ENCODE peak calls at places on chromosome 12, in ten cellular contexts. One of them, this sample, is unnamed.

GRCh38 chr12:48123169-48123568 is 4.0 kb downstream of the PFKM start:
- DNase-seq in lower leg skin: no peak
- DNase-seq in NB4: no peak
- DNase-seq in IMR-90: no peak
- DNase-seq in hepatocyte: no peak
- DNase-seq in psoas muscle: no peak
- DNase-seq in lung: no peak
- DNase-seq in neural crest cell: no peak
- DNase-seq in GM20000: no peak
- DNase-seq in CD4-positive, alpha-beta T cell: no peak
- DNase-seq in this sample: no peak

GRCh38 chr12:131525795-131526508 is 184.9 kb upstream of the SFSWAP start:
- DNase-seq in lower leg skin: no peak
- DNase-seq in NB4: no peak
- DNase-seq in IMR-90: no peak
- DNase-seq in hepatocyte: no peak
- DNase-seq in psoas muscle: no peak
- DNase-seq in lung: no peak
- DNase-seq in neural crest cell: no peak
- DNase-seq in GM20000: no peak
- DNase-seq in CD4-positive, alpha-beta T cell: no peak
- DNase-seq in this sample: no peak

GRCh38 chr12:1126089-1126488 is 135.1 kb downstream of the ERC1 start:
- DNase-seq in lower leg skin: no peak
- DNase-seq in NB4: no peak
- DNase-seq in IMR-90: no peak
- DNase-seq in hepatocyte: no peak
- DNase-seq in psoas muscle: no peak
- DNase-seq in lung: no peak
- DNase-seq in neural crest cell: no peak
- DNase-seq in GM20000: no peak
- DNase-seq in CD4-positive, alpha-beta T cell: no peak
- DNase-seq in this sample: no peak

GRCh38 chr12:12839886-12840285 is 26.7 kb downstream of the DDX47 start:
- DNase-seq in lower leg skin: no peak
- DNase-seq in NB4: no peak
- DNase-seq in IMR-90: peak; percentile 87
- DNase-seq in hepatocyte: peak; percentile 65
- DNase-seq in psoas muscle: peak; percentile 42
- DNase-seq in lung: peak; percentile 48
- DNase-seq in neural crest cell: no peak
- DNase-seq in GM20000: no peak
- DNase-seq in CD4-positive, alpha-beta T cell: no peak
- DNase-seq in this sample: peak; percentile 51

GRCh38 chr12:121239335-121239678 is 29.4 kb downstream of the P2RX4 start:
- DNase-seq in lower leg skin: no peak
- DNase-seq in NB4: peak; percentile 94
- DNase-seq in IMR-90: no peak
- DNase-seq in hepatocyte: no peak
- DNase-seq in psoas muscle: no peak
- DNase-seq in lung: no peak
- DNase-seq in neural crest cell: no peak
- DNase-seq in GM20000: no peak
- DNase-seq in CD4-positive, alpha-beta T cell: no peak
- DNase-seq in this sample: no peak

GRCh38 chr12:62434504-62435336 is 31.9 kb upstream of the MON2 start:
- DNase-seq in lower leg skin: no peak
- DNase-seq in NB4: peak; percentile 31
- DNase-seq in IMR-90: no peak
- DNase-seq in hepatocyte: no peak
- DNase-seq in psoas muscle: no peak
- DNase-seq in lung: no peak
- DNase-seq in neural crest cell: no peak
- DNase-seq in GM20000: no peak
- DNase-seq in CD4-positive, alpha-beta T cell: no peak
- DNase-seq in this sample: no peak

GRCh38 chr12:76020281-76020680 is 11.3 kb downstream of the PHLDA1 start:
- DNase-seq in lower leg skin: no peak
- DNase-seq in NB4: peak; percentile 97
- DNase-seq in IMR-90: peak; percentile 80
- DNase-seq in hepatocyte: no peak
- DNase-seq in psoas muscle: peak; percentile 16
- DNase-seq in lung: no peak
- DNase-seq in neural crest cell: no peak
- DNase-seq in GM20000: no peak
- DNase-seq in CD4-positive, alpha-beta T cell: peak; percentile 56
- DNase-seq in this sample: no peak

GRCh38 chr12:118336123-118336522 is 36.6 kb downstream of the TAOK3 start:
- DNase-seq in lower leg skin: no peak
- DNase-seq in NB4: no peak
- DNase-seq in IMR-90: peak; percentile 55
- DNase-seq in hepatocyte: no peak
- DNase-seq in psoas muscle: no peak
- DNase-seq in lung: no peak
- DNase-seq in neural crest cell: no peak
- DNase-seq in GM20000: no peak
- DNase-seq in CD4-positive, alpha-beta T cell: no peak
- DNase-seq in this sample: no peak

GRCh38 chr12:116558280-116559079 is 701 bp upstream of the MAP1LC3B2 start:
- DNase-seq in lower leg skin: no peak
- DNase-seq in NB4: peak; percentile 56
- DNase-seq in IMR-90: no peak
- DNase-seq in hepatocyte: no peak
- DNase-seq in psoas muscle: no peak
- DNase-seq in lung: no peak
- DNase-seq in neural crest cell: no peak
- DNase-seq in GM20000: no peak
- DNase-seq in CD4-positive, alpha-beta T cell: no peak
- DNase-seq in this sample: no peak

GRCh38 chr12:116556964-116557706 is 2.0 kb upstream of the MAP1LC3B2 start:
- DNase-seq in lower leg skin: no peak
- DNase-seq in NB4: peak; percentile 75
- DNase-seq in IMR-90: peak; percentile 26
- DNase-seq in hepatocyte: no peak
- DNase-seq in psoas muscle: no peak
- DNase-seq in lung: no peak
- DNase-seq in neural crest cell: no peak
- DNase-seq in GM20000: no peak
- DNase-seq in CD4-positive, alpha-beta T cell: no peak
- DNase-seq in this sample: no peak

GRCh38 chr12:116559080-116559329 is 176 bp upstream of the MAP1LC3B2 start:
- DNase-seq in lower leg skin: no peak
- DNase-seq in NB4: peak; percentile 94
- DNase-seq in IMR-90: no peak
- DNase-seq in hepatocyte: no peak
- DNase-seq in psoas muscle: no peak
- DNase-seq in lung: no peak
- DNase-seq in neural crest cell: no peak
- DNase-seq in GM20000: peak; percentile 74
- DNase-seq in CD4-positive, alpha-beta T cell: no peak
- DNase-seq in this sample: no peak

GRCh38 chr12:116559330-116560080 is at the start of gene MAP1LC3B2:
- DNase-seq in lower leg skin: peak; percentile 81
- DNase-seq in NB4: peak; percentile 100
- DNase-seq in IMR-90: peak; percentile 39
- DNase-seq in hepatocyte: peak; percentile 86
- DNase-seq in psoas muscle: peak; percentile 43
- DNase-seq in lung: peak; percentile 65
- DNase-seq in neural crest cell: peak; percentile 12
- DNase-seq in GM20000: peak; percentile 85
- DNase-seq in CD4-positive, alpha-beta T cell: peak; percentile 64
- DNase-seq in this sample: no peak

GRCh38 chr12:116556356-116556952 is 2.7 kb upstream of the MAP1LC3B2 start:
- DNase-seq in lower leg skin: no peak
- DNase-seq in NB4: no peak
- DNase-seq in IMR-90: no peak
- DNase-seq in hepatocyte: no peak
- DNase-seq in psoas muscle: no peak
- DNase-seq in lung: no peak
- DNase-seq in neural crest cell: no peak
- DNase-seq in GM20000: no peak
- DNase-seq in CD4-positive, alpha-beta T cell: no peak
- DNase-seq in this sample: no peak
- TF ChIP-seq CTCF in lower leg skin: no peak
- TF ChIP-seq CTCF in NB4: no peak
- TF ChIP-seq CTCF in IMR-90: no peak
- TF ChIP-seq CTCF in hepatocyte: no peak
- TF ChIP-seq CTCF in psoas muscle: no peak
- TF ChIP-seq CTCF in lung: no peak
- TF ChIP-seq CTCF in neural crest cell: no peak
- TF ChIP-seq CTCF in GM20000: no peak
- TF ChIP-seq CTCF in CD4-positive, alpha-beta T cell: no peak
- TF ChIP-seq CTCF in this sample: no peak

GRCh38 chr12:8605057-8605456 is 7.6 kb downstream of the AICDA start:
- DNase-seq in lower leg skin: no peak
- DNase-seq in NB4: no peak
- DNase-seq in IMR-90: no peak
- DNase-seq in hepatocyte: no peak
- DNase-seq in psoas muscle: no peak
- DNase-seq in lung: no peak
- DNase-seq in neural crest cell: no peak
- DNase-seq in GM20000: no peak
- DNase-seq in CD4-positive, alpha-beta T cell: no peak
- DNase-seq in this sample: no peak

GRCh38 chr12:8609061-8609570 is 3.5 kb downstream of the AICDA start:
- DNase-seq in lower leg skin: no peak
- DNase-seq in NB4: peak; percentile 62
- DNase-seq in IMR-90: peak; percentile 47
- DNase-seq in hepatocyte: peak; percentile 60
- DNase-seq in psoas muscle: no peak
- DNase-seq in lung: no peak
- DNase-seq in neural crest cell: peak; percentile 14
- DNase-seq in GM20000: peak; percentile 63
- DNase-seq in CD4-positive, alpha-beta T cell: no peak
- DNase-seq in this sample: no peak

DNA sequence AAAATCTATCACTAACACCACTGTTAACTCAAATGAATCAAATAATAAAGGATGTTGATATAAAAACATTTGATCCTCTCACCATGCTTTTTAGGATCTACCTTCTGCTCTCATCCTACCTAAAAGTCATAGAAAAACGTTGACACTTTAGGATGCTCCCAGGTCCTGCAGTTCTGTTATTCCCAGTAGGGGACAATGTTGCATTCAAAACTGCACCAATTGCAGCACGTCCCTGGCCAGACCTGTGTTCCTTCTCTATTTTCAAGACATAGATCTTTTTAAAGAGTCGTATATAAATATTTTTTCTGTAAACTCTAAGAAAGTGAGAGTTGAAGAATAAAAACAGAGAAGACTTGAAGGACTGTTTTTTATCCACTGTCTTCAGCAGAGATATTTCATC is 8.8 kb downstream of the AICDA start:
- DNase-seq in lower leg skin: no peak
- DNase-seq in NB4: peak; percentile 30
- DNase-seq in IMR-90: no peak
- DNase-seq in hepatocyte: no peak
- DNase-seq in psoas muscle: no peak
- DNase-seq in lung: no peak
- DNase-seq in neural crest cell: no peak
- DNase-seq in GM20000: no peak
- DNase-seq in CD4-positive, alpha-beta T cell: no peak
- DNase-seq in this sample: no peak
- TF ChIP-seq CTCF in lower leg skin: no peak
- TF ChIP-seq CTCF in NB4: peak; percentile 8
- TF ChIP-seq CTCF in IMR-90: no peak
- TF ChIP-seq CTCF in hepatocyte: no peak
- TF ChIP-seq CTCF in psoas muscle: no peak
- TF ChIP-seq CTCF in lung: no peak
- TF ChIP-seq CTCF in neural crest cell: peak; percentile 37
- TF ChIP-seq CTCF in GM20000: no peak
- TF ChIP-seq CTCF in CD4-positive, alpha-beta T cell: no peak
- TF ChIP-seq CTCF in this sample: peak; percentile 12

GRCh38 chr12:6672143-6672542 is 9.2 kb upstream of the ING4 start:
- DNase-seq in lower leg skin: no peak
- DNase-seq in NB4: no peak
- DNase-seq in IMR-90: no peak
- DNase-seq in hepatocyte: no peak
- DNase-seq in psoas muscle: no peak
- DNase-seq in lung: no peak
- DNase-seq in neural crest cell: no peak
- DNase-seq in GM20000: no peak
- DNase-seq in CD4-positive, alpha-beta T cell: no peak
- DNase-seq in this sample: no peak

GRCh38 chr12:6662906-6663742 is at the start of gene ING4:
- DNase-seq in lower leg skin: peak; percentile 99
- DNase-seq in NB4: peak; percentile 99
- DNase-seq in IMR-90: peak; percentile 99
- DNase-seq in hepatocyte: peak; percentile 99
- DNase-seq in psoas muscle: peak; percentile 97
- DNase-seq in lung: peak; percentile 98
- DNase-seq in neural crest cell: peak; percentile 83
- DNase-seq in GM20000: peak; percentile 97
- DNase-seq in CD4-positive, alpha-beta T cell: peak; percentile 93
- DNase-seq in this sample: peak; percentile 97

GRCh38 chr12:6664902-6665301 is 2.0 kb upstream of the ING4 start:
- DNase-seq in lower leg skin: no peak
- DNase-seq in NB4: peak; percentile 83
- DNase-seq in IMR-90: no peak
- DNase-seq in hepatocyte: no peak
- DNase-seq in psoas muscle: no peak
- DNase-seq in lung: no peak
- DNase-seq in neural crest cell: no peak
- DNase-seq in GM20000: no peak
- DNase-seq in CD4-positive, alpha-beta T cell: no peak
- DNase-seq in this sample: no peak

GRCh38 chr12:6666211-6666610 is 3.3 kb upstream of the ING4 start:
- DNase-seq in lower leg skin: no peak
- DNase-seq in NB4: no peak
- DNase-seq in IMR-90: no peak
- DNase-seq in hepatocyte: no peak
- DNase-seq in psoas muscle: no peak
- DNase-seq in lung: no peak
- DNase-seq in neural crest cell: no peak
- DNase-seq in GM20000: no peak
- DNase-seq in CD4-positive, alpha-beta T cell: no peak
- DNase-seq in this sample: no peak

GRCh38 chr12:6667559-6668210 is 4.8 kb upstream of the ING4 start:
- DNase-seq in lower leg skin: no peak
- DNase-seq in NB4: no peak
- DNase-seq in IMR-90: no peak
- DNase-seq in hepatocyte: peak; percentile 54
- DNase-seq in psoas muscle: no peak
- DNase-seq in lung: no peak
- DNase-seq in neural crest cell: no peak
- DNase-seq in GM20000: no peak
- DNase-seq in CD4-positive, alpha-beta T cell: no peak
- DNase-seq in this sample: no peak
- TF ChIP-seq CTCF in lower leg skin: no peak
- TF ChIP-seq CTCF in NB4: no peak
- TF ChIP-seq CTCF in IMR-90: no peak
- TF ChIP-seq CTCF in hepatocyte: peak; percentile 22
- TF ChIP-seq CTCF in psoas muscle: no peak
- TF ChIP-seq CTCF in lung: no peak
- TF ChIP-seq CTCF in neural crest cell: no peak
- TF ChIP-seq CTCF in GM20000: peak; percentile 12
- TF ChIP-seq CTCF in CD4-positive, alpha-beta T cell: no peak
- TF ChIP-seq CTCF in this sample: no peak

DNA sequence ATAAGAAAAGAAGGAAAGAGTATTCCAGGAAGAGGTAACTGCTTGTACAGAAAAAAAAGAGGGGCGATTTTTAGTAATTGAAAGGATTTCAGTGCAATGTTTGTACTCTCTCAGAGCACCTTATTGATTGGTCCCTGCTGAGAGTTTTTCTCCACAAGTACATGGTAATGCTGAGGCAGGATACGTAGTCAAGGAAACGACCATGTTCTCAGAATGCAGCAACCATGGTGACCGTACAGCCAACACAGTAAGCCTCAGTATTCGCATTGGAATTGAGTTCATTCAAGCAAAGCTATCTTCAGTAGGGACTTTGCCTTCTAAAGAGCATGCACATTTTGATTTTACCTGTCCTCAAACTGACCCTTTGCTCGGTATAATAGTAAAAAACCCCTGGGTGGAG is 6.1 kb upstream of the SLC41A2 start:
- DNase-seq in lower leg skin: no peak
- DNase-seq in NB4: no peak
- DNase-seq in IMR-90: no peak
- DNase-seq in hepatocyte: no peak
- DNase-seq in psoas muscle: no peak
- DNase-seq in lung: no peak
- DNase-seq in neural crest cell: no peak
- DNase-seq in GM20000: no peak
- DNase-seq in CD4-positive, alpha-beta T cell: no peak
- DNase-seq in this sample: no peak
- TF ChIP-seq CTCF in lower leg skin: no peak
- TF ChIP-seq CTCF in NB4: no peak
- TF ChIP-seq CTCF in IMR-90: no peak
- TF ChIP-seq CTCF in hepatocyte: no peak
- TF ChIP-seq CTCF in psoas muscle: no peak
- TF ChIP-seq CTCF in lung: no peak
- TF ChIP-seq CTCF in neural crest cell: no peak
- TF ChIP-seq CTCF in GM20000: no peak
- TF ChIP-seq CTCF in CD4-positive, alpha-beta T cell: no peak
- TF ChIP-seq CTCF in this sample: no peak

This sample was measured in thoracic aorta.